ENCODE peak calls at places on chromosomes 2 and 18, in ten cellular contexts. F, S, M, Z, B, V, R, W, O and N are unnamed samples.

GRCh38 chr18:55100817-55101457 is 141.7 kb upstream of the CCDC68 start:
- DNase-seq in F (no peak), O (no peak), Z (no peak), V (peak), R (no peak), B (no peak), M (peak), S (no peak), W (no peak), N (no peak)

GRCh38 chr2:120770176-120770575 is 34.5 kb downstream of the GLI2 start:
- DNase-seq in F (no peak), V (no peak), Z (peak), S (no peak), R (no peak), M (no peak), W (no peak), O (no peak), B (no peak), N (no peak)

GRCh38 chr2:241720099-241720498 is 14.3 kb upstream of the D2HGDH start:
- DNase-seq in V (no peak), O (no peak), F (no peak), M (no peak), B (no peak), S (no peak), Z (no peak), W (no peak), R (no peak), N (no peak)

GRCh38 chr2:4678937-4679336 is 975.6 kb downstream of the DCDC2C start:
- DNase-seq in R (no peak), B (no peak), O (no peak), V (no peak), M (no peak), S (no peak), W (no peak), F (no peak), Z (no peak), N (no peak)

GRCh38 chr2:149006883-149007543 is 31.5 kb upstream of the LYPD6B start:
- DNase-seq in S (no peak), W (no peak), B (no peak), R (no peak), M (no peak), F (no peak), O (no peak), Z (no peak), V (no peak), N (no peak)

GRCh38 chr2:48946444-48947048 is 191.0 kb upstream of the LHCGR start:
- DNase-seq in M (peak), W (no peak), F (peak), O (peak), V (peak), S (peak), B (peak), R (peak), Z (no peak), N (peak)

GRCh38 chr2:149661844-149662243 is 74.3 kb upstream of the MMADHC start:
- DNase-seq in S (no peak), O (peak), R (no peak), V (peak), W (no peak), M (peak), B (no peak), F (no peak), Z (no peak), N (no peak)

GRCh38 chr18:9380101-9380500 is 45.5 kb downstream of the TWSG1 start:
- DNase-seq in W (no peak), B (no peak), V (no peak), S (no peak), M (no peak), Z (no peak), O (no peak), F (no peak), R (no peak), N (no peak)

GRCh38 chr18:23191952-23192662 is 56.8 kb downstream of the CABLES1 start:
- DNase-seq in W (no peak), F (no peak), Z (peak), B (no peak), O (no peak), S (peak), M (peak), R (no peak), V (peak), N (no peak)

GRCh38 chr2:26474261-26474785 is 3.6 kb downstream of the OTOF start:
- DNase-seq in O (no peak), Z (no peak), F (no peak), M (no peak), S (no peak), V (no peak), B (no peak), W (no peak), R (no peak), N (no peak)

GRCh38 chr2:120240901-120241429 is 11.7 kb upstream of the RALB start:
- DNase-seq in S (no peak), B (no peak), V (no peak), F (no peak), O (no peak), Z (no peak), W (no peak), R (no peak), M (no peak), N (no peak)

GRCh38 chr2:11234309-11234708 is 79.0 kb downstream of the SLC66A3 start:
- DNase-seq in W (no peak), O (no peak), V (no peak), F (no peak), B (no peak), Z (no peak), R (peak), M (no peak), S (no peak), N (no peak)

GRCh38 chr18:74506405-74507119 is 10.4 kb downstream of the CNDP2 start:
- DNase-seq in Z (no peak), B (no peak), V (no peak), F (no peak), R (no peak), S (peak), M (no peak), O (no peak), W (no peak), N (no peak)

GRCh38 chr2:171668111-171668600 is 19.1 kb upstream of the DYNC1I2 start:
- DNase-seq in O (no peak), V (no peak), Z (no peak), R (no peak), S (no peak), F (no peak), B (no peak), M (no peak), W (no peak), N (no peak)

GRCh38 chr2:103252781-103253180 is 490.9 kb downstream of the TMEM182 start:
- DNase-seq in O (no peak), R (no peak), F (no peak), V (no peak), S (no peak), M (no peak), Z (no peak), B (no peak), W (no peak), N (no peak)

GRCh38 chr2:49021170-49021743 is 133.1 kb downstream of the FSHR start:
- DNase-seq in Z (no peak), V (no peak), B (no peak), S (no peak), W (no peak), R (no peak), F (no peak), M (no peak), O (no peak), N (no peak)

GRCh38 chr2:239938651-239939486 is 86.3 kb downstream of the NDUFA10 start:
- DNase-seq in Z (peak), B (no peak), M (no peak), R (no peak), O (no peak), V (no peak), S (peak), F (no peak), W (no peak), N (no peak)

GRCh38 chr18:32470136-32470712 is 458 bp downstream of the GAREM1 start:
- DNase-seq in O (peak), V (peak), Z (peak), F (no peak), W (no peak), M (no peak), R (no peak), B (peak), S (peak), N (no peak)

GRCh38 chr2:14634223-14634884 is 1.8 kb downstream of the LRATD1 start:
- DNase-seq in B (peak), F (no peak), S (peak), V (peak), R (no peak), Z (peak), M (no peak), O (peak), W (no peak), N (no peak)

GRCh38 chr2:128369626-128370467 is 51.2 kb upstream of the HS6ST1 start:
- DNase-seq in W (no peak), V (no peak), O (no peak), R (no peak), B (no peak), S (peak), F (no peak), M (no peak), Z (no peak), N (no peak)

GRCh38 chr18:22826726-22827125 is 106.4 kb upstream of the RBBP8 start:
- DNase-seq in Z (no peak), F (no peak), R (no peak), B (no peak), W (no peak), S (no peak), O (no peak), M (no peak), V (no peak), N (no peak)

GRCh38 chr2:37378411-37378810 is 34.0 kb downstream of the QPCT start:
- DNase-seq in F (no peak), O (no peak), Z (no peak), M (peak), S (no peak), B (no peak), V (no peak), W (no peak), R (no peak), N (no peak)

GRCh38 chr2:241051578-241052487 is 50.3 kb downstream of the MTERF4 start:
- DNase-seq in Z (no peak), S (no peak), V (peak), F (no peak), O (no peak), W (no peak), M (no peak), R (no peak), B (no peak), N (no peak)

GRCh38 chr2:88600038-88600465 is 27.2 kb downstream of the EIF2AK3 start:
- DNase-seq in Z (no peak), F (peak), M (peak), W (peak), B (peak), O (peak), V (peak), R (no peak), S (peak), N (peak)

GRCh38 chr2:8447610-8448221 is 234.1 kb upstream of the ID2 start:
- DNase-seq in W (no peak), F (no peak), O (no peak), M (peak), V (no peak), R (no peak), B (no peak), Z (no peak), S (no peak), N (no peak)

GRCh38 chr2:121136323-121136722 is 148.7 kb downstream of the TFCP2L1 start:
- DNase-seq in R (no peak), W (no peak), M (no peak), Z (no peak), B (no peak), V (no peak), S (no peak), F (no peak), O (no peak), N (no peak)

GRCh38 chr2:26521054-26521912 is 43.4 kb upstream of the OTOF start:
- DNase-seq in R (peak), S (peak), Z (no peak), B (peak), O (peak), M (no peak), W (no peak), V (no peak), F (no peak), N (no peak)

GRCh38 chr18:62187543-62188378 is 706 bp downstream of the RELCH start:
- DNase-seq in M (no peak), B (peak), R (peak), O (no peak), F (peak), V (peak), W (no peak), Z (peak), S (peak), N (peak)

GRCh38 chr2:69554568-69554967 is 89.0 kb downstream of the AAK1 start:
- DNase-seq in B (no peak), S (no peak), V (no peak), W (no peak), R (no peak), F (no peak), M (no peak), O (no peak), Z (no peak), N (no peak)

GRCh38 chr18:50816767-50817166 is 3.0 kb downstream of the MRO start:
- DNase-seq in M (no peak), Z (no peak), R (no peak), B (no peak), S (no peak), O (no peak), V (no peak), W (no peak), F (no peak), N (no peak)

GRCh38 chr2:223797811-223798721 is 39.3 kb downstream of the AP1S3 start:
- DNase-seq in Z (no peak), O (peak), B (no peak), S (no peak), V (peak), R (no peak), W (no peak), F (peak), M (peak), N (no peak)

GRCh38 chr2:102187191-102188150 is 648 bp downstream of the IL1RL2 start:
- DNase-seq in M (no peak), W (peak), F (peak), Z (peak), B (no peak), O (no peak), S (peak), R (no peak), V (peak), N (peak)

GRCh38 chr2:48398285-48399135 is 131.4 kb upstream of the STON1 start:
- DNase-seq in B (no peak), V (no peak), R (peak), S (no peak), O (peak), F (no peak), M (no peak), Z (no peak), W (no peak), N (no peak)

GRCh38 chr2:111972955-111973565 is 74.7 kb downstream of the MERTK start:
- DNase-seq in V (no peak), W (no peak), F (no peak), O (no peak), B (no peak), M (peak), Z (no peak), S (no peak), R (no peak), N (no peak)